ENCODE peak calls at places on chromosomes 6 and 20, in five cellular contexts. R is hypothalamus, W is heart right ventricle, G is NCI-H774, N is HEK293T. K is an unnamed sample.

GRCh38 chr6:97524846-97525245 is 241.8 kb upstream of the MMS22L start:
- DNase-seq in R (no peak), W (no peak), G (peak; percentile 38), N (peak; percentile 13), K (no peak)

GRCh38 chr6:32047855-32048766 is 9.9 kb downstream of the CYP21A2 start:
- DNase-seq in R (peak; percentile 36), W (peak; percentile 77), G (peak; percentile 27), N (peak; percentile 87), K (peak; percentile 57)

GRCh38 chr6:158633127-158633526 is 11.4 kb downstream of the DYNLT1 start:
- DNase-seq in R (no peak), W (no peak), G (no peak), N (no peak), K (no peak)

GRCh38 chr20:45174434-45175364 is at the start of gene PI3:
- DNase-seq in R (no peak), W (no peak), G (no peak), N (no peak), K (no peak)

GRCh38 chr6:20876016-20876415 is 341.8 kb downstream of the CDKAL1 start:
- DNase-seq in R (no peak), W (no peak), G (no peak), N (no peak), K (no peak)

GRCh38 chr6:133184798-133185380 is 56.3 kb upstream of the EYA4 start:
- DNase-seq in R (no peak), W (no peak), G (peak; percentile 22), N (no peak), K (no peak)

GRCh38 chr20:45292343-45292742 is 14.3 kb upstream of the RBPJL start:
- DNase-seq in R (no peak), W (no peak), G (no peak), N (no peak), K (no peak)

GRCh38 chr6:7546383-7546782 is 4.9 kb downstream of the DSP start:
- DNase-seq in R (no peak), W (no peak), G (no peak), N (no peak), K (no peak)

GRCh38 chr6:110250838-110251237 is 70.6 kb downstream of the CDC40 start:
- DNase-seq in R (no peak), W (no peak), G (no peak), N (no peak), K (no peak)

GRCh38 chr6:145204258-145204766 is 531.0 kb downstream of the EPM2A start:
- DNase-seq in R (no peak), W (no peak), G (no peak), N (no peak), K (no peak)

GRCh38 chr6:123829302-123829953 is 25.8 kb downstream of the NKAIN2 start:
- DNase-seq in R (no peak), W (no peak), G (no peak), N (no peak), K (no peak)

GRCh38 chr6:21352131-21352530 is 241.4 kb upstream of the SOX4 start:
- DNase-seq in R (no peak), W (no peak), G (no peak), N (no peak), K (no peak)

GRCh38 chr20:47330933-47331708 is 25.4 kb downstream of the ZMYND8 start:
- DNase-seq in R (no peak), W (no peak), G (no peak), N (no peak), K (peak; percentile 52)

GRCh38 chr6:2938632-2939083 is 32.7 kb downstream of the SERPINB6 start:
- DNase-seq in R (no peak), W (no peak), G (no peak), N (peak; percentile 30), K (no peak)

GRCh38 chr6:27605401-27606342 is 132.8 kb upstream of the ZNF184 start:
- DNase-seq in R (no peak), W (no peak), G (peak; percentile 13), N (peak; percentile 55), K (no peak)

GRCh38 chr6:118993803-118994231 is 58.9 kb upstream of the MCM9 start:
- DNase-seq in R (no peak), W (no peak), G (no peak), N (no peak), K (no peak)

GRCh38 chr20:58765795-58766194 is 73.2 kb downstream of the NPEPL1 start:
- DNase-seq in R (no peak), W (no peak), G (no peak), N (no peak), K (no peak)

GRCh38 chr6:89002523-89002922 is 39.1 kb upstream of the RNGTT start:
- DNase-seq in R (no peak), W (no peak), G (no peak), N (no peak), K (no peak)

GRCh38 chr20:57610261-57610952 is 9.8 kb downstream of the ZBP1 start:
- DNase-seq in R (no peak), W (no peak), G (no peak), N (no peak), K (no peak)

GRCh38 chr6:35725721-35726438 is 11.0 kb upstream of the ARMC12 start:
- DNase-seq in R (no peak), W (peak; percentile 57), G (no peak), N (no peak), K (peak; percentile 96)

GRCh38 chr6:127053032-127053908 is 65.2 kb upstream of the RSPO3 start:
- DNase-seq in R (no peak), W (no peak), G (no peak), N (no peak), K (no peak)

GRCh38 chr6:22737331-22737730 is 168.0 kb downstream of the HDGFL1 start:
- DNase-seq in R (peak; percentile 45), W (no peak), G (no peak), N (peak; percentile 36), K (peak; percentile 9)

GRCh38 chr20:1569417-1569861 is 11.9 kb upstream of the SIRPD start:
- DNase-seq in R (no peak), W (no peak), G (no peak), N (no peak), K (no peak)

GRCh38 chr6:20325641-20326421 is 75.8 kb upstream of the E2F3 start:
- DNase-seq in R (no peak), W (no peak), G (no peak), N (no peak), K (no peak)

GRCh38 chr20:51862796-51863195 is 60.5 kb upstream of the SALL4 start:
- DNase-seq in R (no peak), W (no peak), G (no peak), N (no peak), K (no peak)

GRCh38 chr6:6851059-6851658 is 256.6 kb upstream of the RREB1 start:
- DNase-seq in R (no peak), W (no peak), G (no peak), N (peak; percentile 20), K (peak; percentile 69)

GRCh38 chr6:151018035-151018434 is 152.5 kb downstream of the MTHFD1L start:
- DNase-seq in R (no peak), W (no peak), G (no peak), N (no peak), K (no peak)

GRCh38 chr6:42745083-42745637 is 743 bp downstream of the TBCC start:
- DNase-seq in R (no peak), W (peak; percentile 19), G (no peak), N (peak; percentile 27), K (peak; percentile 41)

GRCh38 chr20:62772994-62773858 is 23.0 kb upstream of the MRGBP start:
- DNase-seq in R (no peak), W (no peak), G (no peak), N (no peak), K (no peak)

GRCh38 chr6:134678436-134678889 is 271.4 kb downstream of the ALDH8A1 start:
- DNase-seq in R (peak; percentile 52), W (peak; percentile 45), G (no peak), N (no peak), K (no peak)

GRCh38 chr6:85865665-85866372 is 223.1 kb upstream of the SYNCRIP start:
- DNase-seq in R (no peak), W (no peak), G (peak; percentile 14), N (no peak), K (no peak)

K was measured in gastrocnemius medialis.